ENCODE peak calls at places on chromosome 1, in ten cellular contexts. J is H9; G is CD8-positive, alpha-beta T cell; P is CD4-positive, alpha-beta T cell; H is right lobe of liver; R is right cardiac atrium; M is brain microvascular endothelial cell; V is transverse colon; A is esophagus squamous epithelium; O is sigmoid colon. U is an unnamed sample.

GRCh38 chr1:85943526-85943925 is 213.0 kb downstream of the COL24A1 start:
- DNase-seq in J (no peak), G (no peak), P (no peak), H (no peak), R (no peak), M (no peak), V (no peak), A (no peak), O (no peak), U (no peak)

GRCh38 chr1:163797816-163798215 is 476.1 kb downstream of the NUF2 start:
- DNase-seq in J (no peak), G (no peak), P (no peak), H (no peak), R (no peak), M (no peak), V (no peak), A (no peak), O (no peak), U (no peak)

GRCh38 chr1:161048949-161049722 is 3.4 kb upstream of the USF1 start:
- DNase-seq in J (no peak), G (no peak), P (no peak), H (no peak), R (no peak), M (no peak), V (no peak), A (no peak), O (no peak), U (no peak)

GRCh38 chr1:91731815-91732214 is 154.1 kb downstream of the TGFBR3 start:
- DNase-seq in J (no peak), G (peak; percentile 14), P (no peak), H (peak; percentile 32), R (no peak), M (no peak), V (no peak), A (no peak), O (no peak), U (peak; percentile 79)

GRCh38 chr1:198563578-198563977 is 23.1 kb upstream of the ATP6V1G3 start:
- DNase-seq in J (no peak), G (no peak), P (no peak), H (no peak), R (no peak), M (no peak), V (no peak), A (no peak), O (no peak), U (no peak)

GRCh38 chr1:227883641-227884301 is 64.0 kb downstream of the WNT9A start:
- DNase-seq in J (no peak), G (no peak), P (no peak), H (no peak), R (no peak), M (no peak), V (no peak), A (no peak), O (peak; percentile 55), U (no peak)

GRCh38 chr1:26302733-26303405 is 3.6 kb downstream of the UBXN11 start:
- DNase-seq in J (no peak), G (no peak), P (no peak), H (no peak), R (peak; percentile 36), M (peak; percentile 63), V (no peak), A (no peak), O (no peak), U (peak; percentile 40)

GRCh38 chr1:232183266-232183800 is 446.6 kb downstream of the SIPA1L2 start:
- DNase-seq in J (no peak), G (no peak), P (no peak), H (no peak), R (no peak), M (no peak), V (no peak), A (no peak), O (no peak), U (no peak)

GRCh38 chr1:116134178-116134773 is 23.1 kb downstream of the MAB21L3 start:
- DNase-seq in J (no peak), G (no peak), P (no peak), H (no peak), R (no peak), M (no peak), V (no peak), A (no peak), O (no peak), U (no peak)

GRCh38 chr1:195335541-195335940 is 1272.7 kb downstream of the KCNT2 start:
- DNase-seq in J (no peak), G (no peak), P (no peak), H (no peak), R (no peak), M (no peak), V (no peak), A (no peak), O (no peak), U (no peak)

GRCh38 chr1:19529570-19530145 is 44.3 kb upstream of the CAPZB start:
- DNase-seq in J (no peak), G (no peak), P (no peak), H (no peak), R (peak; percentile 61), M (no peak), V (no peak), A (no peak), O (no peak), U (no peak)
- H3K27ac ChIP-seq in J (no peak overlapping the region), G (no peak overlapping the region), P (no peak overlapping the region), H (no peak overlapping the region), R (no peak overlapping the region), M (no peak overlapping the region), V (peak overlapping the region; percentile 70), A (no peak overlapping the region), O (peak overlapping the region; percentile 85), U (no peak overlapping the region)

GRCh38 chr1:151001592-151001991 is 5.1 kb downstream of the MINDY1 start:
- DNase-seq in J (no peak), G (no peak), P (no peak), H (no peak), R (no peak), M (no peak), V (no peak), A (no peak), O (no peak), U (no peak)

GRCh38 chr1:150997949-150998348 is 8.8 kb downstream of the MINDY1 start:
- DNase-seq in J (no peak), G (no peak), P (no peak), H (no peak), R (no peak), M (no peak), V (no peak), A (no peak), O (no peak), U (no peak)

GRCh38 chr1:151000408-151000807 is 6.3 kb downstream of the MINDY1 start:
- DNase-seq in J (no peak), G (no peak), P (no peak), H (no peak), R (no peak), M (no peak), V (no peak), A (no peak), O (no peak), U (no peak)

GRCh38 chr1:150997126-150997872 is 9.4 kb downstream of the MINDY1 start:
- DNase-seq in J (no peak), G (no peak), P (no peak), H (no peak), R (no peak), M (no peak), V (no peak), A (no peak), O (no peak), U (no peak)

DNA sequence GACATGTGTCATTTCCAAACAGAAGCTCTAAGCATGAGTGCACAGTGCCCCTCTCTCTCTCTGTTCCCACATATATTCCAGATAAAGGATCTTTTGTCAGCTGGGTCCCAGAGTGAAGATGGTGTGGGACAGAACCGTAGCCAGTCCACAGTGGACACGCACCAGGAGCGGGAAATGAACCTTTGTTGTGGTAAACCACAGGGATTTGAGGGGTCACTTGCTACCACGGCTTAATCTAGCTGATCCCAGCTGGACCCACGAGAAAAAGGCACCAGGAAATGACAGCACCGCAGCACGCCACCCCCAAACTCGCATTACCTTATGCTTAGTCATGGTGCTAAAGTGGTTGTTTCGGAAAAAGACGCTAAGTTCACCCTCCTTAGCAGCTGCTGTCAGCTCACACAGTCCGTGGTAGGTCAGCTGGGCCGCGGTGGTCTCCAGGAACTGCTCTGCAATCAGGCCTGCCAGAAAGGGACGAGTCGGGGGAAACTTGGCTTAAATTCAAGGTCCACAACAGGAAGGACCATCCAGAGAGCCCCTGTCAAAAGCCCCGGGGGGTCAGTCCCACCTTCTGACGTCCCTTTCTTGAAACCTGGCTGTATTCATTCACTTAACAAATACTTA is 7.5 kb downstream of the MINDY1 start:
- DNase-seq in J (no peak), G (no peak), P (no peak), H (no peak), R (no peak), M (peak; percentile 84), V (no peak), A (no peak), O (no peak), U (peak; percentile 82)
- H3K27ac ChIP-seq in J (no peak overlapping the region), G (no peak overlapping the region), P (peak overlapping the region; percentile 19), H (no peak overlapping the region), R (no peak overlapping the region), M (peak overlapping the region; percentile 75), V (no peak overlapping the region), A (no peak overlapping the region), O (no peak overlapping the region), U (peak overlapping the region; percentile 87)

GRCh38 chr1:6011161-6011945 is 19.1 kb upstream of the NPHP4 start:
- DNase-seq in J (no peak), G (no peak), P (no peak), H (no peak), R (peak; percentile 25), M (no peak), V (no peak), A (no peak), O (no peak), U (no peak)
- H3K27ac ChIP-seq in J (no peak overlapping the region), G (no peak overlapping the region), P (no peak overlapping the region), H (no peak overlapping the region), R (no peak overlapping the region), M (no peak overlapping the region), V (no peak overlapping the region), A (no peak overlapping the region), O (no peak overlapping the region), U (no peak overlapping the region)

DNA sequence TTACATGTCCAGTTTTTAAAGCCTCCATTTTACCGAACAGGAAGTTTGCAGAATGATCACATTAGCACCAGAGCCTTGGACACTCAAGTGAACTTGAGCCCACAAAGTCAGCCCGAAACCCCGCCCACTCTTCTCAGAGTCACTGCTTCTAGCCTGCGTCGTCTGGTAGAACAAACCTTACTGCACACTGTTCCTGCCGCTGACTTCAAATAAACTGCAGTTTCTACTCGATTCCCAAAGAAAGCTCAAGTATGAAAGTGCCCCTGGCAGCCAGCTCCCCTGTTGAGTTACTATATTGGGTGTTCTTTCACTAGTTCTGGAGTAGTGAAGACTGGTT is 164.7 kb downstream of the GALNT2 start:
- DNase-seq in J (no peak), G (no peak), P (no peak), H (no peak), R (peak; percentile 91), M (peak; percentile 75), V (peak; percentile 87), A (no peak), O (peak; percentile 87), U (no peak)
- H3K27ac ChIP-seq in J (no peak overlapping the region), G (no peak overlapping the region), P (no peak overlapping the region), H (no peak overlapping the region), R (peak overlapping the region; percentile 23), M (peak overlapping the region; percentile 77), V (peak overlapping the region; percentile 80), A (no peak overlapping the region), O (peak overlapping the region; percentile 34), U (no peak overlapping the region)

U was measured in SJSA1.